ENCODE peak calls at places on chromosomes 11 and 22, in eight cellular contexts. One of them, this sample, is unnamed.

GRCh38 chr11:117970400-117971024 is 15.7 kb upstream of the IL10RA start:
- DNase-seq in HCT116: no peak
- DNase-seq in OCI-LY7: no peak
- DNase-seq in lower leg skin: no peak
- DNase-seq in IMR-90: no peak
- DNase-seq in astrocyte of the spinal cord: no peak
- DNase-seq in AG04450: no peak
- DNase-seq in cardiac muscle cell: peak; percentile 51
- DNase-seq in this sample: no peak

GRCh38 chr11:65423516-65424199 is 1.1 kb downstream of the NEAT1 start:
- DNase-seq in HCT116: no peak
- DNase-seq in OCI-LY7: peak; percentile 45
- DNase-seq in lower leg skin: no peak
- DNase-seq in IMR-90: peak; percentile 32
- DNase-seq in astrocyte of the spinal cord: peak; percentile 37
- DNase-seq in AG04450: no peak
- DNase-seq in cardiac muscle cell: peak; percentile 73
- DNase-seq in this sample: no peak

GRCh38 chr11:61716478-61717285 is 35.8 kb upstream of the MYRF start:
- DNase-seq in HCT116: no peak
- DNase-seq in OCI-LY7: no peak
- DNase-seq in lower leg skin: no peak
- DNase-seq in IMR-90: no peak
- DNase-seq in astrocyte of the spinal cord: no peak
- DNase-seq in AG04450: no peak
- DNase-seq in cardiac muscle cell: no peak
- DNase-seq in this sample: no peak

GRCh38 chr11:123103326-123103980 is 41.5 kb upstream of the HSPA8 start:
- DNase-seq in HCT116: peak; percentile 60
- DNase-seq in OCI-LY7: peak; percentile 51
- DNase-seq in lower leg skin: peak; percentile 70
- DNase-seq in IMR-90: peak; percentile 75
- DNase-seq in astrocyte of the spinal cord: peak; percentile 81
- DNase-seq in AG04450: peak; percentile 34
- DNase-seq in cardiac muscle cell: peak; percentile 80
- DNase-seq in this sample: peak; percentile 40

GRCh38 chr11:114251797-114252327 is 44.3 kb upstream of the NNMT start:
- DNase-seq in HCT116: no peak
- DNase-seq in OCI-LY7: peak; percentile 26
- DNase-seq in lower leg skin: no peak
- DNase-seq in IMR-90: no peak
- DNase-seq in astrocyte of the spinal cord: no peak
- DNase-seq in AG04450: no peak
- DNase-seq in cardiac muscle cell: no peak
- DNase-seq in this sample: no peak

GRCh38 chr11:78310500-78310909 is 107.1 kb downstream of the GAB2 start:
- DNase-seq in HCT116: no peak
- DNase-seq in OCI-LY7: no peak
- DNase-seq in lower leg skin: no peak
- DNase-seq in IMR-90: peak; percentile 35
- DNase-seq in astrocyte of the spinal cord: no peak
- DNase-seq in AG04450: no peak
- DNase-seq in cardiac muscle cell: peak; percentile 62
- DNase-seq in this sample: no peak

GRCh38 chr11:41795004-41795403 is 335.6 kb upstream of the LRRC4C start:
- DNase-seq in HCT116: no peak
- DNase-seq in OCI-LY7: no peak
- DNase-seq in lower leg skin: no peak
- DNase-seq in IMR-90: no peak
- DNase-seq in astrocyte of the spinal cord: no peak
- DNase-seq in AG04450: no peak
- DNase-seq in cardiac muscle cell: no peak
- DNase-seq in this sample: no peak

GRCh38 chr11:113698515-113698914 is 7.6 kb downstream of the TMPRSS5 start:
- DNase-seq in HCT116: no peak
- DNase-seq in OCI-LY7: no peak
- DNase-seq in lower leg skin: no peak
- DNase-seq in IMR-90: no peak
- DNase-seq in astrocyte of the spinal cord: no peak
- DNase-seq in AG04450: no peak
- DNase-seq in cardiac muscle cell: no peak
- DNase-seq in this sample: no peak

GRCh38 chr11:20047755-20048154 is 112.5 kb downstream of the DBX1 start:
- DNase-seq in HCT116: no peak
- DNase-seq in OCI-LY7: no peak
- DNase-seq in lower leg skin: no peak
- DNase-seq in IMR-90: no peak
- DNase-seq in astrocyte of the spinal cord: no peak
- DNase-seq in AG04450: no peak
- DNase-seq in cardiac muscle cell: no peak
- DNase-seq in this sample: no peak

GRCh38 chr11:122048401-122048800 is 67.6 kb downstream of the BLID start:
- DNase-seq in HCT116: no peak
- DNase-seq in OCI-LY7: no peak
- DNase-seq in lower leg skin: no peak
- DNase-seq in IMR-90: peak; percentile 64
- DNase-seq in astrocyte of the spinal cord: no peak
- DNase-seq in AG04450: no peak
- DNase-seq in cardiac muscle cell: peak; percentile 30
- DNase-seq in this sample: no peak

GRCh38 chr11:30488304-30488998 is 97.7 kb downstream of the MPPED2 start:
- DNase-seq in HCT116: no peak
- DNase-seq in OCI-LY7: no peak
- DNase-seq in lower leg skin: no peak
- DNase-seq in IMR-90: peak; percentile 81
- DNase-seq in astrocyte of the spinal cord: peak; percentile 76
- DNase-seq in AG04450: peak; percentile 67
- DNase-seq in cardiac muscle cell: peak; percentile 54
- DNase-seq in this sample: no peak

GRCh38 chr11:115701284-115701875 is 197.2 kb upstream of the CADM1 start:
- DNase-seq in HCT116: no peak
- DNase-seq in OCI-LY7: no peak
- DNase-seq in lower leg skin: no peak
- DNase-seq in IMR-90: no peak
- DNase-seq in astrocyte of the spinal cord: no peak
- DNase-seq in AG04450: no peak
- DNase-seq in cardiac muscle cell: no peak
- DNase-seq in this sample: no peak

GRCh38 chr11:19234428-19234827 is 6.3 kb downstream of the E2F8 start:
- DNase-seq in HCT116: no peak
- DNase-seq in OCI-LY7: no peak
- DNase-seq in lower leg skin: no peak
- DNase-seq in IMR-90: no peak
- DNase-seq in astrocyte of the spinal cord: no peak
- DNase-seq in AG04450: no peak
- DNase-seq in cardiac muscle cell: no peak
- DNase-seq in this sample: no peak

GRCh38 chr11:69230856-69231425 is 63.0 kb upstream of the MYEOV start:
- DNase-seq in HCT116: no peak
- DNase-seq in OCI-LY7: no peak
- DNase-seq in lower leg skin: no peak
- DNase-seq in IMR-90: no peak
- DNase-seq in astrocyte of the spinal cord: no peak
- DNase-seq in AG04450: no peak
- DNase-seq in cardiac muscle cell: no peak
- DNase-seq in this sample: no peak

DNA sequence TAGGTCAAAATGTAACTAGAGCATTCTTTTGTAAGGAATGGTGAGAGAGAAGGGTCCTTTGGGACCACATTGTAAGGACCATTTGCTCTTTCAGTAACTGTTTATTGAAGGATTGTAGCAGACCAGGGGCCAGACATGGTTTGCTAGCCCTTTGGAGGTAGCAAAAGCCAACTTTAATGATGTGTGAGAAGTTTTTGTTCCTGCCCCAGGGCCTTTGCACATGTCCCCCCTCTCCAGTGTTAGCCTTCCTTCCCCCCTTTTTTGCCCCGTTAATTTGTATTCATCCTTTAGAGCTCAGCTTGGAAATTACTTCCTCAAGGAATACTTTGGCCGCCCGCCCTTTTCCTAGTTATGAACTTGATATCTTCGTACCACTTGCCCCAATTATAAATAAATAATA is 9.0 kb downstream of the LIMK2 start:
- DNase-seq in HCT116: no peak
- DNase-seq in OCI-LY7: no peak
- DNase-seq in lower leg skin: no peak
- DNase-seq in IMR-90: no peak
- DNase-seq in astrocyte of the spinal cord: no peak
- DNase-seq in AG04450: no peak
- DNase-seq in cardiac muscle cell: no peak
- DNase-seq in this sample: no peak
- H3K4me3 ChIP-seq in HCT116: no peak overlapping the region
- H3K4me3 ChIP-seq in OCI-LY7: no peak overlapping the region
- H3K4me3 ChIP-seq in lower leg skin: no peak overlapping the region
- H3K4me3 ChIP-seq in IMR-90: no peak overlapping the region
- H3K4me3 ChIP-seq in astrocyte of the spinal cord: no peak overlapping the region
- H3K4me3 ChIP-seq in AG04450: no peak overlapping the region
- H3K4me3 ChIP-seq in cardiac muscle cell: no peak overlapping the region
- H3K4me3 ChIP-seq in this sample: no peak overlapping the region

GRCh38 chr11:118998388-118998717 is 415 bp downstream of the CENATAC start:
- DNase-seq in HCT116: no peak
- DNase-seq in OCI-LY7: no peak
- DNase-seq in lower leg skin: no peak
- DNase-seq in IMR-90: no peak
- DNase-seq in astrocyte of the spinal cord: peak; percentile 16
- DNase-seq in AG04450: no peak
- DNase-seq in cardiac muscle cell: no peak
- DNase-seq in this sample: no peak
- H3K4me3 ChIP-seq in HCT116: peak overlapping the region; percentile 90
- H3K4me3 ChIP-seq in OCI-LY7: peak overlapping the region; percentile 88
- H3K4me3 ChIP-seq in lower leg skin: peak overlapping the region; percentile 76
- H3K4me3 ChIP-seq in IMR-90: peak overlapping the region; percentile 83
- H3K4me3 ChIP-seq in astrocyte of the spinal cord: peak overlapping the region; percentile 67
- H3K4me3 ChIP-seq in AG04450: peak overlapping the region; percentile 85
- H3K4me3 ChIP-seq in cardiac muscle cell: peak overlapping the region; percentile 59
- H3K4me3 ChIP-seq in this sample: peak overlapping the region; percentile 100

GRCh38 chr11:31806944-31807790 is 4.0 kb downstream of the PAX6 start:
- DNase-seq in HCT116: no peak
- DNase-seq in OCI-LY7: no peak
- DNase-seq in lower leg skin: no peak
- DNase-seq in IMR-90: no peak
- DNase-seq in astrocyte of the spinal cord: no peak
- DNase-seq in AG04450: no peak
- DNase-seq in cardiac muscle cell: no peak
- DNase-seq in this sample: no peak

GRCh38 chr11:31808721-31809542 is 2.2 kb downstream of the PAX6 start:
- DNase-seq in HCT116: no peak
- DNase-seq in OCI-LY7: no peak
- DNase-seq in lower leg skin: no peak
- DNase-seq in IMR-90: no peak
- DNase-seq in astrocyte of the spinal cord: no peak
- DNase-seq in AG04450: no peak
- DNase-seq in cardiac muscle cell: no peak
- DNase-seq in this sample: no peak

GRCh38 chr11:31808268-31808667 is 2.9 kb downstream of the PAX6 start:
- DNase-seq in HCT116: no peak
- DNase-seq in OCI-LY7: no peak
- DNase-seq in lower leg skin: no peak
- DNase-seq in IMR-90: no peak
- DNase-seq in astrocyte of the spinal cord: no peak
- DNase-seq in AG04450: no peak
- DNase-seq in cardiac muscle cell: no peak
- DNase-seq in this sample: no peak

GRCh38 chr11:31806186-31806943 is 4.8 kb downstream of the PAX6 start:
- DNase-seq in HCT116: no peak
- DNase-seq in OCI-LY7: no peak
- DNase-seq in lower leg skin: no peak
- DNase-seq in IMR-90: no peak
- DNase-seq in astrocyte of the spinal cord: no peak
- DNase-seq in AG04450: no peak
- DNase-seq in cardiac muscle cell: no peak
- DNase-seq in this sample: no peak

GRCh38 chr11:31807791-31808074 is 3.4 kb downstream of the PAX6 start:
- DNase-seq in HCT116: no peak
- DNase-seq in OCI-LY7: no peak
- DNase-seq in lower leg skin: no peak
- DNase-seq in IMR-90: no peak
- DNase-seq in astrocyte of the spinal cord: no peak
- DNase-seq in AG04450: no peak
- DNase-seq in cardiac muscle cell: no peak
- DNase-seq in this sample: no peak
- H3K4me3 ChIP-seq in HCT116: no peak overlapping the region
- H3K4me3 ChIP-seq in OCI-LY7: no peak overlapping the region
- H3K4me3 ChIP-seq in lower leg skin: no peak overlapping the region
- H3K4me3 ChIP-seq in IMR-90: no peak overlapping the region
- H3K4me3 ChIP-seq in astrocyte of the spinal cord: peak overlapping the region; percentile 60
- H3K4me3 ChIP-seq in AG04450: no peak overlapping the region
- H3K4me3 ChIP-seq in cardiac muscle cell: no peak overlapping the region
- H3K4me3 ChIP-seq in this sample: no peak overlapping the region

DNA sequence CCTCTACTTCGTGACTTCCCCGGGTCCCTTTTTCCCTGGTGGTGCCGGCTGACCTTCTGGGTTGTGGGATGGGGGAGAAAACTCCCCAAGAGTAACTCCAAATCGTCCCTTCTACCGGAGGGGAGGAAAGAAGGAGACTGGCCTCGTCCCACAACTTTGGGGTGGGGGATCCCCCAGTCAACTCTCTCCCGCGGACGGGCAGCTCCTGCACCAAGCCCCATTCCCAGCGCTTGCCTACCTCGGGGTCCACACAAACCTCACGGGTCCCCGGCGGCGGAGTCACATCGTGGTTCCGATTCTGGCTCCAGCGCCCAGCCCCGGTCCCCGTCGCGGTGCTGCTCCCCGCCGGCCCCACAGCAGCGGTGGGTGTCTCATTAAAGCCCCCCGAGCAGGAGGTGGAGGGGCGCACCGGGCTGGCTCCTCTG is 317 bp downstream of the BDNF start:
- DNase-seq in HCT116: no peak
- DNase-seq in OCI-LY7: no peak
- DNase-seq in lower leg skin: no peak
- DNase-seq in IMR-90: no peak
- DNase-seq in astrocyte of the spinal cord: no peak
- DNase-seq in AG04450: no peak
- DNase-seq in cardiac muscle cell: no peak
- DNase-seq in this sample: no peak
- H3K4me3 ChIP-seq in HCT116: peak overlapping the region; percentile 86
- H3K4me3 ChIP-seq in OCI-LY7: no peak overlapping the region
- H3K4me3 ChIP-seq in lower leg skin: peak overlapping the region; percentile 26
- H3K4me3 ChIP-seq in IMR-90: peak overlapping the region; percentile 85
- H3K4me3 ChIP-seq in astrocyte of the spinal cord: peak overlapping the region; percentile 85
- H3K4me3 ChIP-seq in AG04450: peak overlapping the region; percentile 91
- H3K4me3 ChIP-seq in cardiac muscle cell: peak overlapping the region; percentile 42
- H3K4me3 ChIP-seq in this sample: no peak overlapping the region

DNA sequence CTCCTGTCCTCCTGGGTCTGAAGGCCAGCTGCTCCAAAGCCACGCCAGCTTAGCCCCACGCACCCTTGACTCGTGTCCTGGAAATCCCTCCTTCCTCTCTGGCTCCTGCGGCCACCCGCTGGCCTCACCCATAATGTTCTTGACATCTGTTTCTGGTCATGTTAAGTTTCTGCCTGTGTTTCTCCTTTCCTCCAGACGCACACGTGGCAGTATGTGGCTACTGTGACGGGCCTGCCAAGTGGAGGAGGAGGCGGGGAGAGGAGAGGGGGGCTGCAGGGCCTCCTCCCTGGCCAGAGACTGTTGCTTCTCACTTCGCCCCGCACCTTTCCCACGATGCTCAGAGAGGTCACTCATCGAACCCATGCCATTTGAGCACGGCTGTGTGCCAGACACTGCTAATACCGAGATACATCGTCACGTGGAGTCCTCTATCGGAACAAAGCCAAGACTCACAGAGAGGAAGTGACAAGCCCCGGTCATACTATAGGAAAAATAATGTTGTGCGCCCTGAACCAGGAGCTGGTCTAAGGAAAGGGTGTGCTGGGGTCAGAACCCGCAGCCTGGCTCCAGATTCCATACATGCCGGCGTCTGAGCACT is 11.5 kb downstream of the C1QTNF6 start:
- DNase-seq in HCT116: no peak
- DNase-seq in OCI-LY7: no peak
- DNase-seq in lower leg skin: peak; percentile 69
- DNase-seq in IMR-90: peak; percentile 78
- DNase-seq in astrocyte of the spinal cord: peak; percentile 57
- DNase-seq in AG04450: no peak
- DNase-seq in cardiac muscle cell: peak; percentile 89
- DNase-seq in this sample: no peak
- H3K4me3 ChIP-seq in HCT116: no peak overlapping the region
- H3K4me3 ChIP-seq in OCI-LY7: no peak overlapping the region
- H3K4me3 ChIP-seq in lower leg skin: no peak overlapping the region
- H3K4me3 ChIP-seq in IMR-90: no peak overlapping the region
- H3K4me3 ChIP-seq in astrocyte of the spinal cord: no peak overlapping the region
- H3K4me3 ChIP-seq in AG04450: no peak overlapping the region
- H3K4me3 ChIP-seq in cardiac muscle cell: no peak overlapping the region
- H3K4me3 ChIP-seq in this sample: no peak overlapping the region